ENCODE peak calls at places on chromosomes 1 and 21, in six cellular contexts. A is left cardiac atrium; Z is Right ventricle myocardium inferior; T is CD8-positive, alpha-beta memory T cell; D is tibial nerve; J is stimulated activated CD4-positive, alpha-beta T cell treated with anti-CD3 and anti-CD28 coated beads, Interleukin-1b, Interleukin-23, amount 100 ng/mL, for 1 hour. P is an unnamed sample.

GRCh38 chr21:42245348-42246185 is 26.6 kb downstream of the ABCG1 start:
- DNase-seq in Z (no peak), A (no peak), T (no peak), J (no peak), D (no peak), P (peak; percentile 80)

GRCh38 chr1:110471131-110471530 is 20.2 kb downstream of the PROK1 start:
- DNase-seq in J (no peak), D (no peak), Z (no peak), T (no peak), A (no peak), P (peak; percentile 2)

GRCh38 chr1:72397786-72398185 is 115.4 kb upstream of the NEGR1 start:
- DNase-seq in J (no peak), T (no peak), D (no peak), A (no peak), Z (no peak), P (peak; percentile 30)

GRCh38 chr1:61807606-61808005 is 65.3 kb downstream of the PATJ start:
- DNase-seq in J (no peak), A (no peak), T (no peak), D (no peak), Z (no peak), P (no peak)

GRCh38 chr1:204104331-204105222 is 31.7 kb downstream of the SOX13 start:
- DNase-seq in J (no peak), Z (no peak), A (peak; percentile 59), D (no peak), T (peak; percentile 25), P (peak; percentile 70)

GRCh38 chr1:197235355-197235754 is 32.7 kb upstream of the CRB1 start:
- DNase-seq in D (no peak), Z (no peak), J (no peak), T (no peak), A (no peak), P (no peak)

GRCh38 chr1:226428348-226429050 is 20.6 kb upstream of the PARP1 start:
- DNase-seq in Z (no peak), D (no peak), A (no peak), T (no peak), J (no peak), P (peak; percentile 98)

GRCh38 chr1:14875781-14876564 is 277.5 kb downstream of the KAZN start:
- DNase-seq in A (no peak), Z (no peak), T (no peak), D (no peak), J (no peak), P (peak; percentile 91)

GRCh38 chr1:39507230-39507928 is 15.9 kb downstream of the BMP8A start:
- DNase-seq in D (no peak), J (no peak), A (no peak), Z (no peak), T (no peak), P (peak; percentile 18)

GRCh38 chr1:163820190-163820589 is 498.4 kb downstream of the NUF2 start:
- DNase-seq in J (no peak), A (no peak), D (no peak), T (no peak), Z (no peak), P (peak; percentile 28)

GRCh38 chr1:33388989-33389771 is 41.7 kb downstream of the PHC2 start:
- DNase-seq in D (no peak), Z (peak; percentile 74), T (no peak), J (no peak), A (peak; percentile 58), P (no peak)

GRCh38 chr21:41501919-41502318 is 6.0 kb downstream of the TMPRSS2 start:
- DNase-seq in T (no peak), A (no peak), J (no peak), D (no peak), Z (no peak), P (no peak)

GRCh38 chr1:207863893-207864535 is 46.9 kb downstream of the CD34 start:
- DNase-seq in A (no peak), D (no peak), Z (peak; percentile 72), J (no peak), T (peak; percentile 35), P (no peak)